ENCODE peak calls at places on chromosomes 11 and 22, in seven cellular contexts. One of them, this sample, is unnamed.

GRCh38 chr11:75718406-75719088 is 909 bp downstream of the MOGAT2 start:
- DNase-seq in CD8-positive, alpha-beta memory T cell: no peak
- DNase-seq in endodermal cell: no peak
- DNase-seq in tibial artery: no peak
- DNase-seq in esophagus squamous epithelium: no peak
- DNase-seq in cardiac muscle cell: peak; percentile 9
- DNase-seq in SJSA1: no peak
- DNase-seq in this sample: no peak

GRCh38 chr11:89205378-89205777 is 27.7 kb downstream of the TYR start:
- DNase-seq in CD8-positive, alpha-beta memory T cell: no peak
- DNase-seq in endodermal cell: no peak
- DNase-seq in tibial artery: no peak
- DNase-seq in esophagus squamous epithelium: no peak
- DNase-seq in cardiac muscle cell: no peak
- DNase-seq in SJSA1: no peak
- DNase-seq in this sample: no peak

GRCh38 chr11:118813551-118813950 is 22.6 kb upstream of the DDX6 start:
- DNase-seq in CD8-positive, alpha-beta memory T cell: no peak
- DNase-seq in endodermal cell: no peak
- DNase-seq in tibial artery: no peak
- DNase-seq in esophagus squamous epithelium: no peak
- DNase-seq in cardiac muscle cell: no peak
- DNase-seq in SJSA1: no peak
- DNase-seq in this sample: no peak

GRCh38 chr11:97722065-97722464 is 1298.7 kb upstream of the CNTN5 start:
- DNase-seq in CD8-positive, alpha-beta memory T cell: no peak
- DNase-seq in endodermal cell: peak; percentile 48
- DNase-seq in tibial artery: no peak
- DNase-seq in esophagus squamous epithelium: no peak
- DNase-seq in cardiac muscle cell: peak; percentile 93
- DNase-seq in SJSA1: peak; percentile 1
- DNase-seq in this sample: no peak

GRCh38 chr11:104625246-104625645 is 273.0 kb downstream of the CASP12 start:
- DNase-seq in CD8-positive, alpha-beta memory T cell: no peak
- DNase-seq in endodermal cell: no peak
- DNase-seq in tibial artery: no peak
- DNase-seq in esophagus squamous epithelium: no peak
- DNase-seq in cardiac muscle cell: peak; percentile 60
- DNase-seq in SJSA1: no peak
- DNase-seq in this sample: no peak

GRCh38 chr11:45885274-45885920 is at the start of gene MAPK8IP1:
- DNase-seq in CD8-positive, alpha-beta memory T cell: peak; percentile 68
- DNase-seq in endodermal cell: peak; percentile 91
- DNase-seq in tibial artery: no peak
- DNase-seq in esophagus squamous epithelium: no peak
- DNase-seq in cardiac muscle cell: peak; percentile 43
- DNase-seq in SJSA1: peak; percentile 33
- DNase-seq in this sample: no peak

GRCh38 chr22:30705710-30706651 is 11.3 kb downstream of the OSBP2 start:
- DNase-seq in CD8-positive, alpha-beta memory T cell: no peak
- DNase-seq in endodermal cell: peak; percentile 87
- DNase-seq in tibial artery: no peak
- DNase-seq in esophagus squamous epithelium: no peak
- DNase-seq in cardiac muscle cell: no peak
- DNase-seq in SJSA1: no peak
- DNase-seq in this sample: no peak

GRCh38 chr11:10392680-10393079 is 62.4 kb upstream of the AMPD3 start:
- DNase-seq in CD8-positive, alpha-beta memory T cell: no peak
- DNase-seq in endodermal cell: no peak
- DNase-seq in tibial artery: no peak
- DNase-seq in esophagus squamous epithelium: no peak
- DNase-seq in cardiac muscle cell: no peak
- DNase-seq in SJSA1: no peak
- DNase-seq in this sample: no peak

GRCh38 chr22:43013355-43014061 is 1.4 kb downstream of the PACSIN2 start:
- DNase-seq in CD8-positive, alpha-beta memory T cell: no peak
- DNase-seq in endodermal cell: no peak
- DNase-seq in tibial artery: no peak
- DNase-seq in esophagus squamous epithelium: no peak
- DNase-seq in cardiac muscle cell: peak; percentile 36
- DNase-seq in SJSA1: no peak
- DNase-seq in this sample: peak; percentile 75

GRCh38 chr11:99911116-99911515 is 776.0 kb upstream of the ARHGAP42 start:
- DNase-seq in CD8-positive, alpha-beta memory T cell: no peak
- DNase-seq in endodermal cell: no peak
- DNase-seq in tibial artery: no peak
- DNase-seq in esophagus squamous epithelium: no peak
- DNase-seq in cardiac muscle cell: no peak
- DNase-seq in SJSA1: no peak
- DNase-seq in this sample: no peak

GRCh38 chr11:66728760-66729385 is at the start of gene SPTBN2:
- DNase-seq in CD8-positive, alpha-beta memory T cell: no peak
- DNase-seq in endodermal cell: peak; percentile 82
- DNase-seq in tibial artery: no peak
- DNase-seq in esophagus squamous epithelium: no peak
- DNase-seq in cardiac muscle cell: peak; percentile 22
- DNase-seq in SJSA1: no peak
- DNase-seq in this sample: no peak

GRCh38 chr22:24370426-24370825 is 57.0 kb upstream of the ADORA2A start:
- DNase-seq in CD8-positive, alpha-beta memory T cell: no peak
- DNase-seq in endodermal cell: no peak
- DNase-seq in tibial artery: no peak
- DNase-seq in esophagus squamous epithelium: no peak
- DNase-seq in cardiac muscle cell: no peak
- DNase-seq in SJSA1: peak; percentile 17
- DNase-seq in this sample: no peak

GRCh38 chr22:23068096-23068831 is 2.1 kb upstream of the GNAZ start:
- DNase-seq in CD8-positive, alpha-beta memory T cell: peak; percentile 43
- DNase-seq in endodermal cell: peak; percentile 42
- DNase-seq in tibial artery: peak; percentile 17
- DNase-seq in esophagus squamous epithelium: no peak
- DNase-seq in cardiac muscle cell: no peak
- DNase-seq in SJSA1: no peak
- DNase-seq in this sample: no peak

GRCh38 chr11:13668957-13669521 is 571 bp downstream of the FAR1 start:
- DNase-seq in CD8-positive, alpha-beta memory T cell: peak; percentile 66
- DNase-seq in endodermal cell: peak; percentile 70
- DNase-seq in tibial artery: peak; percentile 28
- DNase-seq in esophagus squamous epithelium: no peak
- DNase-seq in cardiac muscle cell: peak; percentile 33
- DNase-seq in SJSA1: peak; percentile 52
- DNase-seq in this sample: peak; percentile 19

GRCh38 chr22:37896181-37896592 is 9.9 kb upstream of the MICALL1 start:
- DNase-seq in CD8-positive, alpha-beta memory T cell: peak; percentile 67
- DNase-seq in endodermal cell: peak; percentile 68
- DNase-seq in tibial artery: no peak
- DNase-seq in esophagus squamous epithelium: no peak
- DNase-seq in cardiac muscle cell: peak; percentile 51
- DNase-seq in SJSA1: no peak
- DNase-seq in this sample: peak; percentile 70

GRCh38 chr11:1349074-1349931 is 39.9 kb upstream of the TOLLIP start:
- DNase-seq in CD8-positive, alpha-beta memory T cell: no peak
- DNase-seq in endodermal cell: no peak
- DNase-seq in tibial artery: no peak
- DNase-seq in esophagus squamous epithelium: no peak
- DNase-seq in cardiac muscle cell: no peak
- DNase-seq in SJSA1: no peak
- DNase-seq in this sample: no peak

GRCh38 chr22:27011131-27011530 is 353.7 kb downstream of the MIAT start:
- DNase-seq in CD8-positive, alpha-beta memory T cell: no peak
- DNase-seq in endodermal cell: no peak
- DNase-seq in tibial artery: no peak
- DNase-seq in esophagus squamous epithelium: no peak
- DNase-seq in cardiac muscle cell: no peak
- DNase-seq in SJSA1: no peak
- DNase-seq in this sample: no peak

GRCh38 chr11:35290876-35291275 is 128.5 kb downstream of the SLC1A2 start:
- DNase-seq in CD8-positive, alpha-beta memory T cell: no peak
- DNase-seq in endodermal cell: no peak
- DNase-seq in tibial artery: no peak
- DNase-seq in esophagus squamous epithelium: no peak
- DNase-seq in cardiac muscle cell: no peak
- DNase-seq in SJSA1: no peak
- DNase-seq in this sample: peak; percentile 77

GRCh38 chr11:2587132-2587930 is 112.5 kb downstream of the KCNQ1OT1 start:
- DNase-seq in CD8-positive, alpha-beta memory T cell: peak; percentile 43
- DNase-seq in endodermal cell: no peak
- DNase-seq in tibial artery: peak; percentile 13
- DNase-seq in esophagus squamous epithelium: no peak
- DNase-seq in cardiac muscle cell: no peak
- DNase-seq in SJSA1: no peak
- DNase-seq in this sample: no peak

DNA sequence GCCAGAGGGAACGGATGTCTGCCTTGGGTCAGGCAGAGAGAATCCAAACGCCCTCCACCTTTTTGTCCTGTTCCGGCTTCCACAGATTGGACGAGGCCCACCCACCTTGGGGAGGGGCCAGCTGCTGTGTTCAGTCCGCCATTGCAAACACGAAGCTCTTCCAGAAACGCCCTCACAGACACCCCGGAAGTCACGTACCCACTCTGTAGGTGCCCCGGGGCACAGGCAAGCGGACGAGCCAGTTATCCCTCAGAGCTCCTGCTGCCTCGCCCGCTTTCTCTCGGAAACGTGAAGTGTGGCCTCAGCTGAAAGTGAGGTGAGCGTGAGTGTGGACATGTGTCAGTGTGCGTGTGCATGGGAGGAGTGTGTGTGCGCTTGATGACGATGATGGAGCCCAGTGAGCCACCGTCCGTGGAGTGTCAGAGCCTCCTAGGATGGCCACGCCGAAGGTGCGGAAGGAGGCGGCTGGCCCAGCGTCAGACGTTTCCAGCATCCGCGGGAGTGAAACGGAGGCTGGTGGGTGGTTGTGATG is 869.2 kb downstream of the TBC1D22A start:
- DNase-seq in CD8-positive, alpha-beta memory T cell: no peak
- DNase-seq in endodermal cell: no peak
- DNase-seq in tibial artery: no peak
- DNase-seq in esophagus squamous epithelium: no peak
- DNase-seq in cardiac muscle cell: no peak
- DNase-seq in SJSA1: no peak
- DNase-seq in this sample: peak; percentile 90
- H3K9me3 ChIP-seq in CD8-positive, alpha-beta memory T cell: no peaks in the 10 kb centered on the region
- H3K9me3 ChIP-seq in endodermal cell: peaks cover 5% of the 10 kb centered on the region
- H3K9me3 ChIP-seq in tibial artery: no peaks in the 10 kb centered on the region
- H3K9me3 ChIP-seq in esophagus squamous epithelium: no peaks in the 10 kb centered on the region
- H3K9me3 ChIP-seq in cardiac muscle cell: peaks cover 4% of the 10 kb centered on the region
- H3K9me3 ChIP-seq in SJSA1: no peaks in the 10 kb centered on the region
- H3K9me3 ChIP-seq in this sample: no peaks in the 10 kb centered on the region

DNA sequence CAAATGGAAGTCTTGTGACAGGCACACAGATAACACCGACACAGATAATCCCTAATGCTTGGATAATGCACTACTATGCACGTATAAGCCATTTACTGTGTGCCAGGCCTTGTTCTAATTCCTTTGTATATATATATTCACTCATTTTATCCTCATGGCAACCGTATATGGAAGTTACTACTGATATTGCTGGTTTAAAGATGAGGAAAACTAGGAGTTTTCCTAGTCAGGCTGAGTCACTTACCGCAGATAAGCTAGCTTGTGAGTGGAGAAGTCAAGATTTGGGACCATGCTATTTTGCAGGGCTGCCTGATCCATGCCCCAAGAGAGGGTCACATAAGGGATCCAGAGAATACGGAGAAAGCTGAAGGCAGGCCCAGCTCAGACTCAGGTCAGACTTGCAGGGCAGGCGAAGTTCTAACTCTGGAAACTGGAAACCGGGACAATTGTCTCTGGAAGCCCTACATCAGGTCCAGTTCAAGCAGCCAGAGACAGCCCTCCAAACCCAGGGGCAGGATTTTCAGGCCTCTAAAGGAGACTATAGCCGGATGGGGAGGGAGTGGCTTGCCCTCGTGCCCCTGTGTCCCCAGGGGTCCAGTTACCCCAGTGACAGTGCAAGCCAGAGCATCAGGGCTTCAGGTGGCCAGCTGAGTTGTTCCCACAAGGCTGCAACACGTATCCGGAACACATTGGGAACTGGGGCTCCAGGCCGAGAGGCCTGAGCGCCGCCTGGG is 534.8 kb downstream of the INSC start:
- DNase-seq in CD8-positive, alpha-beta memory T cell: no peak
- DNase-seq in endodermal cell: no peak
- DNase-seq in tibial artery: no peak
- DNase-seq in esophagus squamous epithelium: no peak
- DNase-seq in cardiac muscle cell: peak; percentile 65
- DNase-seq in SJSA1: no peak
- DNase-seq in this sample: no peak
- H3K27me3 ChIP-seq in CD8-positive, alpha-beta memory T cell: peaks cover 9% of the 10 kb centered on the region
- H3K27me3 ChIP-seq in endodermal cell: no peaks in the 10 kb centered on the region
- H3K27me3 ChIP-seq in tibial artery: no peaks in the 10 kb centered on the region
- H3K27me3 ChIP-seq in esophagus squamous epithelium: no peaks in the 10 kb centered on the region
- H3K27me3 ChIP-seq in cardiac muscle cell: no peaks in the 10 kb centered on the region
- H3K27me3 ChIP-seq in SJSA1: no peaks in the 10 kb centered on the region
- H3K27me3 ChIP-seq in this sample: no peaks in the 10 kb centered on the region

DNA sequence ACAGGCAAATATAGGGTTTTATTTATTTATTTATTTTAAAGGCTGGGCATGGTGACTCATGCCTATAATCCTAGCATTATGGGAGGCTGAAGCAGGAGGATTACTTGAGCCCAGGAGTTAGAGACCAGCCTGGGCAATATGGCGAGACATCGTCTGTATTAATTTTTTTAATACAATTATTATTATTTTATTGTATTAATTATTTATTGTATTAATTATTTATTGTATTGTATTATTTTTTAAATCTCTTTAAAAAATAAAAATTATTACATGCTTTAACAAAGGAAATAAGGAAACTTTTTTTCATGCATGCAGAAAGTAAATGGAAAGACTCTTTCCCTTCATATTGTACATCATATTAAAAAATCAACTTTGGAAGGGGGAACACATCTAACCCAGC is 3.5 kb downstream of the SCN3B start:
- DNase-seq in CD8-positive, alpha-beta memory T cell: no peak
- DNase-seq in endodermal cell: no peak
- DNase-seq in tibial artery: no peak
- DNase-seq in esophagus squamous epithelium: no peak
- DNase-seq in cardiac muscle cell: no peak
- DNase-seq in SJSA1: no peak
- DNase-seq in this sample: no peak
- H3K9me3 ChIP-seq in CD8-positive, alpha-beta memory T cell: no peaks in the 10 kb centered on the region
- H3K9me3 ChIP-seq in endodermal cell: no peaks in the 10 kb centered on the region
- H3K9me3 ChIP-seq in tibial artery: no peaks in the 10 kb centered on the region
- H3K9me3 ChIP-seq in esophagus squamous epithelium: no peaks in the 10 kb centered on the region
- H3K9me3 ChIP-seq in cardiac muscle cell: no peaks in the 10 kb centered on the region
- H3K9me3 ChIP-seq in SJSA1: no peaks in the 10 kb centered on the region
- H3K9me3 ChIP-seq in this sample: no peaks in the 10 kb centered on the region

DNA sequence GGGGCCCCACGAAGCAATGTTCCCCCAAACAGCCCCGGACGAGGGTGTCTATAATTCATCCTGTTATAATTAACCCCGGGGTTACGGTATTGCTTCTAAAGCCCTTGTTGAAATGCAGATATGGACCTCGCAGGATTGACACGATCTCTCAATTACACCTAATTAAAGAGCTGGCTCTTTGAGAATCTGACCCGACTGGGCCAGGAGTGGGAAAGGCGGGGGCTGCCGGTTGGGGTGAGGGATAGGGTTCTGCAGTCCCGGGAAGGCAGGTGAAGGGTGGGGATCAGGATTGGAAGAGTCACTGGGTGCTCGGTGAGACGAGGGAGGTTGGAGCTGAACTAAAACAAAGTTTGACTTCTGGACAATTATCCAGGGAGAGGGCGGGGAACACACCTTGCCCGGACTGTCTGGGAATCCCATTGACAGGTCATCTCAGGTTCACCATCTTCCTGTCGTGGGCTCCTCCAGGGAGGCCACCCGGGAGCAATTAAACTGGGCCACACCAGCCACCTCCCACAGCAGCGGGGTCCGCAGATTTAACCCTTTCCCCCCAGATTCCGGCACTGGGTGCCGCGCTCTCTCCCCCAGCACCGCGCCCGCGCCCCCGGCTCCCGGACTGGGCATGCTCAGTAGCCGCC is 368 bp upstream of the ELMOD1 start:
- DNase-seq in CD8-positive, alpha-beta memory T cell: peak; percentile 46
- DNase-seq in endodermal cell: peak; percentile 67
- DNase-seq in tibial artery: no peak
- DNase-seq in esophagus squamous epithelium: no peak
- DNase-seq in cardiac muscle cell: no peak
- DNase-seq in SJSA1: no peak
- DNase-seq in this sample: peak; percentile 1
- H3K27me3 ChIP-seq in CD8-positive, alpha-beta memory T cell: peaks cover 25% of the 10 kb centered on the region
- H3K27me3 ChIP-seq in endodermal cell: peaks cover 93% of the 10 kb centered on the region
- H3K27me3 ChIP-seq in tibial artery: peaks cover 45% of the 10 kb centered on the region
- H3K27me3 ChIP-seq in esophagus squamous epithelium: peaks cover 9% of the 10 kb centered on the region
- H3K27me3 ChIP-seq in cardiac muscle cell: peaks cover 98% of the 10 kb centered on the region
- H3K27me3 ChIP-seq in SJSA1: peaks cover 4% of the 10 kb centered on the region
- H3K27me3 ChIP-seq in this sample: peaks cover 11% of the 10 kb centered on the region

This sample was measured in PC-9.